ENCODE peak calls at places on chromosomes 3 and 15, in nine cellular contexts. A is NCI-H187; X is stimulated activated CD4-positive, alpha-beta T cell treated with anti-CD3 and anti-CD28 coated beads, Interleukin-1b, Interleukin-23, amount 100 ng/mL, for 24 hours; S is activated CD4-positive, alpha-beta T cell treated with anti-CD3 and anti-CD28 coated beads, Interleukin-2, amount 50 U/mL, for 48 hours; F is HL-60; C is mesenchymal stem cell; T is anterior cingulate cortex; U is lower leg skin; R is Peyer's patch. J is an unnamed sample.

GRCh38 chr3:48927928-48928327 is 9.3 kb downstream of the ARIH2 start:
- DNase-seq in A (no peak), X (no peak), S (no peak), F (no peak), C (no peak), T (no peak), U (no peak), R (no peak), J (no peak)

GRCh38 chr15:63463030-63463429 is 41.4 kb upstream of the USP3 start:
- DNase-seq in A (no peak), X (no peak), S (no peak), F (no peak), C (no peak), T (peak; percentile 11), U (no peak), R (no peak), J (peak; percentile 10)

GRCh38 chr15:64141798-64142512 is 9.6 kb upstream of the SNX22 start:
- DNase-seq in A (no peak), X (no peak), S (no peak), F (no peak), C (no peak), T (no peak), U (no peak), R (no peak), J (no peak)

GRCh38 chr3:42402394-42403100 is 7.9 kb downstream of the LYZL4 start:
- DNase-seq in A (no peak), X (no peak), S (no peak), F (no peak), C (no peak), T (no peak), U (no peak), R (no peak), J (no peak)

GRCh38 chr15:59420986-59421618 is 16.9 kb upstream of the FAM81A start:
- DNase-seq in A (no peak), X (no peak), S (no peak), F (no peak), C (peak; percentile 57), T (no peak), U (no peak), R (no peak), J (no peak)

GRCh38 chr3:116299646-116300081 is 145.6 kb downstream of the LSAMP start:
- DNase-seq in A (no peak), X (no peak), S (no peak), F (no peak), C (no peak), T (no peak), U (no peak), R (no peak), J (peak; percentile 21)

GRCh38 chr3:179020112-179020511 is 51.5 kb downstream of the ZMAT3 start:
- DNase-seq in A (no peak), X (no peak), S (no peak), F (peak; percentile 8), C (peak; percentile 15), T (no peak), U (no peak), R (no peak), J (no peak)

GRCh38 chr3:118846176-118846575 is 188.5 kb downstream of the IGSF11 start:
- DNase-seq in A (no peak), X (no peak), S (no peak), F (no peak), C (no peak), T (no peak), U (no peak), R (no peak), J (no peak)

GRCh38 chr15:57340673-57341259 is 35.5 kb upstream of the CGNL1 start:
- DNase-seq in A (no peak), X (no peak), S (peak; percentile 31), F (peak; percentile 46), C (peak; percentile 61), T (no peak), U (peak; percentile 51), R (peak; percentile 19), J (peak; percentile 17)

GRCh38 chr15:92869977-92870644 is 30.0 kb upstream of the CHD2 start:
- DNase-seq in A (no peak), X (no peak), S (no peak), F (no peak), C (no peak), T (no peak), U (no peak), R (no peak), J (no peak)

GRCh38 chr3:32820971-32821685 is 3.3 kb downstream of the TRIM71 start:
- DNase-seq in A (no peak), X (no peak), S (no peak), F (no peak), C (no peak), T (no peak), U (no peak), R (no peak), J (no peak)

GRCh38 chr15:43285609-43286037 is 18.9 kb upstream of the TGM5 start:
- DNase-seq in A (no peak), X (peak; percentile 20), S (peak; percentile 55), F (peak; percentile 71), C (peak; percentile 77), T (no peak), U (peak; percentile 65), R (peak; percentile 55), J (peak; percentile 45)

GRCh38 chr15:65310431-65311137 is 6.1 kb downstream of the RNU5B-1 start:
- DNase-seq in A (no peak), X (no peak), S (no peak), F (peak; percentile 73), C (peak; percentile 66), T (no peak), U (no peak), R (no peak), J (no peak)

GRCh38 chr3:107394502-107394901 is 17.3 kb downstream of the CCDC54 start:
- DNase-seq in A (no peak), X (no peak), S (no peak), F (no peak), C (no peak), T (no peak), U (no peak), R (no peak), J (no peak)

J was measured in C1 segment of cervical spinal cord.